ENCODE peak calls at places on chromosomes 6 and 20, in four cellular contexts. P is tibial nerve, K is astrocyte, G is heart left ventricle. X is an unnamed sample. For H3K27me3, the result is how much of the 10 kb centered on the place peaks cover.

GRCh38 chr6:164693934-164694333 is 615.5 kb downstream of the C6orf118 start:
- DNase-seq in P (peak), K (peak), G (no peak), X (no peak)

GRCh38 chr20:44643596-44644383 is 7.7 kb downstream of the ADA start:
- DNase-seq in P (peak), K (peak), G (peak), X (peak)

GRCh38 chr6:144285798-144286502 is 815 bp downstream of the UTRN start:
- DNase-seq in P (peak), K (peak), G (peak), X (peak)

GRCh38 chr6:10961837-10962236 is 75.0 kb downstream of the SYCP2L start:
- DNase-seq in P (no peak), K (no peak), G (no peak), X (no peak)

GRCh38 chr6:21953831-21954801 is 342.7 kb downstream of the PRL start:
- DNase-seq in P (no peak), K (peak), G (peak), X (peak)

GRCh38 chr6:148758492-148758891 is 11.7 kb downstream of the UST start:
- DNase-seq in P (peak), K (no peak), G (peak), X (no peak)

GRCh38 chr6:20540683-20541082 is 6.4 kb downstream of the CDKAL1 start:
- DNase-seq in P (no peak), K (no peak), G (no peak), X (peak)

GRCh38 chr6:7833753-7834075 is 76.9 kb downstream of the TXNDC5 start:
- DNase-seq in P (no peak), K (no peak), G (no peak), X (no peak)

GRCh38 chr6:47094351-47094925 is 52.3 kb upstream of the ADGRF1 start:
- DNase-seq in P (no peak), K (peak), G (no peak), X (peak)

GRCh38 chr20:61969806-61970205 is 95.9 kb downstream of the TAF4 start:
- DNase-seq in P (no peak), K (no peak), G (no peak), X (no peak)

GRCh38 chr20:61932711-61933480 is 132.8 kb downstream of the TAF4 start:
- DNase-seq in P (no peak), K (no peak), G (no peak), X (no peak)

GRCh38 chr6:149093643-149094042 is 223.9 kb upstream of the TAB2 start:
- DNase-seq in P (no peak), K (peak), G (no peak), X (no peak)

GRCh38 chr6:13175759-13176158 is 152.6 kb downstream of the TBC1D7 start:
- DNase-seq in P (no peak), K (no peak), G (no peak), X (no peak)

GRCh38 chr6:138571174-138571573 is 71.9 kb upstream of the NHSL1 start:
- DNase-seq in P (no peak), K (no peak), G (no peak), X (no peak)

GRCh38 chr20:41365785-41366545 is 653 bp downstream of the EMILIN3 start:
- DNase-seq in P (no peak), K (no peak), G (no peak), X (no peak)

GRCh38 chr6:82088978-82089855 is 158.3 kb downstream of the IBTK start:
- DNase-seq in P (no peak), K (no peak), G (no peak), X (peak)

GRCh38 chr6:95087394-95088097 is 489.8 kb upstream of the MANEA start:
- DNase-seq in P (no peak), K (peak), G (no peak), X (peak)

GRCh38 chr6:96157018-96157565 is 141.3 kb downstream of the FUT9 start:
- DNase-seq in P (no peak), K (no peak), G (no peak), X (peak)

GRCh38 chr6:72620866-72621242 is 1.0 kb upstream of the KCNQ5 start:
- DNase-seq in P (no peak), K (no peak), G (no peak), X (no peak)

GRCh38 chr6:32436995-32437836 is 2.5 kb upstream of the HLA-DRA start:
- DNase-seq in P (no peak), K (no peak), G (no peak), X (peak)

GRCh38 chr20:34088871-34089479 is 23.1 kb downstream of the EIF2S2 start:
- DNase-seq in P (no peak), K (no peak), G (no peak), X (no peak)

GRCh38 chr6:118982256-118982911 is 47.4 kb upstream of the MCM9 start:
- DNase-seq in P (no peak), K (no peak), G (no peak), X (no peak)

GRCh38 chr20:2756056-2756611 is 44.3 kb downstream of the CPXM1 start:
- DNase-seq in P (no peak), K (no peak), G (no peak), X (no peak)

GRCh38 chr20:1718604-1719384 is 61.2 kb upstream of the SIRPG start:
- DNase-seq in P (peak), K (peak), G (no peak), X (peak)

GRCh38 chr6:3786131-3786530 is 34.6 kb upstream of the PXDC1 start:
- DNase-seq in P (no peak), K (no peak), G (no peak), X (peak)

GRCh38 chr20:54335299-54335698 is 127.4 kb downstream of the PFDN4 start:
- DNase-seq in P (no peak), K (peak), G (no peak), X (peak)

GRCh38 chr20:49680475-49680874 is 33.2 kb downstream of the B4GALT5 start:
- DNase-seq in P (no peak), K (no peak), G (no peak), X (no peak)

GRCh38 chr20:23344336-23344735 is 6.3 kb upstream of the NXT1 start:
- DNase-seq in P (no peak), K (no peak), G (no peak), X (no peak)

GRCh38 chr6:92840246-92840930 is 579.0 kb downstream of the EPHA7 start:
- DNase-seq in P (no peak), K (no peak), G (no peak), X (peak)

GRCh38 chr6:82371799-82372508 is 8.3 kb downstream of the TPBG start:
- DNase-seq in P (no peak), K (peak), G (no peak), X (peak)

GRCh38 chr6:11384531-11385309 is 152.3 kb upstream of the NEDD9 start:
- DNase-seq in P (no peak), K (peak), G (no peak), X (no peak)

DNA sequence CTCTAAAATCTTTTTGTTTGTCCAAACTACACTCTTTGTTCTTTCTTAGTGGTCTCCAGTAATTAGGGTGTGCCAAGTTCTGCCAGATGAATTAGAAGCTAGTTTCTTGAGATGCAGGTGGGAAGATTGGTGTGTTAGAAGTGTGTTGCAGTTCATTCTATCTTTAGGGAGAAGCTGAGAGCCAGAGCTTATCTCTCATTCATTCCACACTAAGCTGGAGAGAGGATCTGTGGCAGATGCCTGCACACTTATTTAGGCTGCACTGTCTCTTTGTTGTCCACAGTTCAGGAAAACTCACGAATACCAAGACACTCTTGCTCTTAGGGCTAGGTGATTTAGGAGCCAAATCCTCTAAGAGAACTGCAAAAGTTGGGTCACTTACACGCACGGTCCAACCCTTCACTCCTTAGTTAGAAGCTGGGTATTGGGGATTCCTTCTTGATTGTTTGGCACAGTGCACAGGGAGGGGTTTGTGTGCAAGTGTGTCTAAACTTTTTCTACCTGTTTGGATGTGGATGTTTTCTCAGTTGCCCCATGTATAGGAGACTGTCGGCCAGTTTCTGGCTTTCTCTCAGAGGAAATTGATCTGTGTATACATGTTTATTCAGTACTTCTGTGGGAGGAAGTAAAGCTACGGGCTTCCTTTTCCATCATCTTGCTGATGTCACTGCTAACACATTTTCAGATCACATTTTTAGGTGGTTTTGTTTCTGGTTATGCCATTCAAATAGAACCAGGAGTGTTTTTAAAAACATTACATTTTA is 49.5 kb downstream of the SMAP1 start:
- DNase-seq in P (no peak), K (no peak), G (no peak), X (peak)
- H3K4me3 ChIP-seq in P (no peak), K (no peak), G (no peak), X (no peak)

GRCh38 chr20:63351811-63352591 is 9.1 kb downstream of the CHRNA4 start:
- DNase-seq in P (no peak), K (no peak), G (no peak), X (no peak)
- H3K27me3 ChIP-seq in P (under half), K (under half), G (under half), X (under half)

GRCh38 chr6:84902354-84902928 is 138.0 kb upstream of the TBX18 start:
- DNase-seq in P (no peak), K (no peak), G (no peak), X (no peak)

GRCh38 chr6:84892666-84893065 is 128.3 kb upstream of the TBX18 start:
- DNase-seq in P (no peak), K (peak), G (no peak), X (peak)

GRCh38 chr6:84897874-84898635 is 133.7 kb upstream of the TBX18 start:
- DNase-seq in P (no peak), K (peak), G (no peak), X (peak)
- H3K4me3 ChIP-seq in P (no peak), K (no peak), G (no peak), X (no peak)

GRCh38 chr6:36781669-36782068 is 57.6 kb downstream of the CPNE5 start:
- DNase-seq in P (no peak), K (no peak), G (no peak), X (no peak)

GRCh38 chr6:36776167-36776566 is 63.1 kb downstream of the CPNE5 start:
- DNase-seq in P (no peak), K (no peak), G (no peak), X (no peak)

GRCh38 chr6:36777806-36778205 is 61.4 kb downstream of the CPNE5 start:
- DNase-seq in P (no peak), K (no peak), G (no peak), X (no peak)

GRCh38 chr6:36780517-36781210 is 58.6 kb downstream of the CPNE5 start:
- DNase-seq in P (no peak), K (no peak), G (no peak), X (peak)

DNA sequence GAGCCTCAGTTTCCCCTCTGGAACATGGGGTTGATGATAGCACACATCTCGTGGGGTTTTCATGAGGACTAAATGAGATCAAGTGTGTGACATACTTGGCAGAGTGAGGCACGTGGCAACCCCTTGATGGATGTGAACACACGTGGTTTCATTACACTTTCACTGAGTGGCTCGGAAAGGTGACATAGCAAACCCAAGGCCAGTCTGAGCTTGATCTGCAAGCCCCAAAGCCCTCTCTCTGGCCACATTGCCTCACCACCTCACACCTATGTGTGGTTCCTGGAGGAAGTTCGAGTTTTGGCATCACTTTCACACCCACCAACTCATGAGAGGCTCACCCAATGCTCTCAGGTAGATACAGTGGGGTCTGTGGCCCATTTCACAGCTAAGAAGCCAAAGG is 60.0 kb downstream of the CPNE5 start:
- DNase-seq in P (no peak), K (no peak), G (no peak), X (no peak)
- H3K27me3 ChIP-seq in P (under half), K (under half), G (under half), X (under half)

X was measured in bronchial epithelial cell.